ENCODE peak calls at places on chromosomes 4 and X, in eight cellular contexts. K, C, X, N, Y, V, A and T are unnamed samples.

GRCh38 chr4:134365852-134366251 is 164.3 kb upstream of the PABPC4L start:
- DNase-seq in V (no peak), C (no peak), Y (no peak), X (no peak), N (no peak), A (peak), K (no peak), T (no peak)

GRCh38 chr4:173121044-173121685 is 47.4 kb upstream of the GALNT7 start:
- DNase-seq in C (no peak), N (peak), K (peak), X (no peak), V (no peak), Y (no peak), A (peak), T (no peak)

GRCh38 chr4:76624271-76624681 is 189.2 kb downstream of the SHROOM3 start:
- DNase-seq in A (peak), Y (no peak), X (no peak), V (no peak), K (no peak), N (no peak), C (no peak), T (no peak)

GRCh38 chrX:74458738-74459137 is 37.4 kb downstream of the SLC16A2 start:
- DNase-seq in V (no peak), K (no peak), X (no peak), Y (no peak), A (peak), N (no peak), C (no peak), T (no peak)

GRCh38 chr4:168384437-168385141 is 66.0 kb upstream of the DDX60 start:
- DNase-seq in K (no peak), A (peak), C (no peak), X (no peak), N (no peak), Y (no peak), V (no peak), T (no peak)

GRCh38 chr4:25549413-25549812 is 106.2 kb upstream of the SLC34A2 start:
- DNase-seq in V (no peak), K (no peak), Y (no peak), A (no peak), X (no peak), N (no peak), C (no peak), T (no peak)

GRCh38 chrX:152989292-152989658 is 4.6 kb downstream of the PNMA5 start:
- DNase-seq in X (no peak), K (no peak), A (peak), V (no peak), C (no peak), Y (no peak), N (no peak), T (peak)

GRCh38 chrX:83319023-83319422 is 189.1 kb upstream of the POU3F4 start:
- DNase-seq in X (no peak), V (no peak), C (no peak), K (no peak), N (no peak), Y (no peak), A (no peak), T (no peak)

GRCh38 chrX:134171661-134172587 is 65.1 kb upstream of the CCDC160 start:
- DNase-seq in Y (peak), X (peak), K (no peak), A (no peak), V (peak), N (no peak), C (peak), T (peak)

GRCh38 chr4:29459926-29460325 is 1260.2 kb upstream of the PCDH7 start:
- DNase-seq in Y (no peak), C (no peak), A (peak), X (no peak), K (no peak), N (no peak), V (no peak), T (no peak)

GRCh38 chrX:116238866-116239265 is 68.3 kb downstream of the AGTR2 start:
- DNase-seq in Y (no peak), C (no peak), X (no peak), A (no peak), V (no peak), K (no peak), N (no peak), T (no peak)

GRCh38 chr4:86376850-86377249 is 17.0 kb upstream of the MAPK10 start:
- DNase-seq in C (no peak), N (no peak), K (no peak), X (no peak), V (no peak), A (peak), Y (no peak), T (no peak)

GRCh38 chrX:54087661-54088060 is 43.4 kb upstream of the PHF8 start:
- DNase-seq in K (no peak), X (no peak), N (no peak), C (no peak), V (no peak), A (no peak), Y (no peak), T (no peak)

GRCh38 chr4:32140636-32141035 is 1420.5 kb downstream of the PCDH7 start:
- DNase-seq in V (no peak), A (peak), Y (no peak), N (no peak), X (no peak), C (no peak), K (no peak), T (no peak)

GRCh38 chrX:119266364-119266995 is 30.4 kb downstream of the PGRMC1 start:
- DNase-seq in V (peak), K (peak), Y (peak), N (peak), A (peak), C (no peak), X (no peak), T (peak)

GRCh38 chr4:98518555-98519267 is 139.7 kb downstream of the TSPAN5 start:
- DNase-seq in Y (no peak), N (peak), A (no peak), V (peak), K (peak), C (peak), X (no peak), T (peak)

GRCh38 chrX:38859602-38860001 is 58.3 kb downstream of the MID1IP1 start:
- DNase-seq in K (no peak), A (peak), Y (no peak), C (no peak), X (no peak), N (no peak), V (no peak), T (no peak)

GRCh38 chr4:40199999-40200880 is 3.4 kb downstream of the RHOH start:
- DNase-seq in K (peak), X (no peak), A (peak), C (peak), V (peak), N (peak), Y (peak), T (no peak)

GRCh38 chr4:185711764-185712163 is 100.2 kb downstream of the SORBS2 start:
- DNase-seq in C (no peak), A (peak), N (no peak), Y (no peak), V (no peak), K (no peak), X (no peak), T (no peak)

GRCh38 chr4:76238701-76239100 is 12.8 kb upstream of the FAM47E start:
- DNase-seq in K (no peak), Y (no peak), A (no peak), X (no peak), V (no peak), N (no peak), C (no peak), T (no peak)

GRCh38 chrX:16320765-16321355 is 153.6 kb downstream of the MAGEB17 start:
- DNase-seq in C (no peak), V (no peak), X (peak), Y (no peak), A (peak), K (no peak), N (no peak), T (no peak)

GRCh38 chrX:21056636-21057035 is 317.6 kb upstream of the CNKSR2 start:
- DNase-seq in V (no peak), C (no peak), A (no peak), Y (no peak), K (no peak), N (no peak), X (no peak), T (no peak)

GRCh38 chr4:56958111-56958517 is 19.3 kb downstream of the NOA1 start:
- DNase-seq in V (no peak), X (peak), Y (no peak), C (no peak), A (peak), N (no peak), K (no peak), T (no peak)

GRCh38 chr4:183747931-183748664 is 89.0 kb downstream of the TRAPPC11 start:
- DNase-seq in C (no peak), A (peak), N (no peak), V (no peak), Y (no peak), K (no peak), X (no peak), T (no peak)

GRCh38 chrX:110310000-110310790 is 7.7 kb downstream of the AMMECR1 start:
- DNase-seq in X (no peak), Y (no peak), A (no peak), V (no peak), N (no peak), C (no peak), K (no peak), T (no peak)

GRCh38 chr4:23333946-23334878 is 555.6 kb downstream of the PPARGC1A start:
- DNase-seq in N (peak), K (peak), A (peak), V (peak), X (peak), C (no peak), Y (no peak), T (no peak)

GRCh38 chrX:130378008-130378669 is 7.3 kb downstream of the GPR119 start:
- DNase-seq in N (no peak), Y (no peak), C (no peak), V (no peak), K (no peak), X (no peak), A (no peak), T (no peak)

GRCh38 chrX:63657821-63658220 is 127.2 kb downstream of the ARHGEF9 start:
- DNase-seq in A (peak), Y (no peak), C (no peak), K (no peak), N (no peak), V (no peak), X (peak), T (no peak)

GRCh38 chrX:53412441-53412840 is 10.0 kb downstream of the SMC1A start:
- DNase-seq in X (no peak), A (no peak), N (no peak), C (no peak), Y (no peak), K (no peak), V (no peak), T (no peak)

GRCh38 chr4:55159851-55160250 is 34.5 kb upstream of the KDR start:
- DNase-seq in V (no peak), Y (no peak), X (no peak), A (no peak), N (no peak), K (no peak), C (no peak), T (no peak)

GRCh38 chr4:140367738-140368137 is 5.7 kb upstream of the SCOC start:
- DNase-seq in C (no peak), K (no peak), Y (no peak), A (peak), X (no peak), N (no peak), V (no peak), T (no peak)

GRCh38 chr4:85747871-85748491 is 273.0 kb downstream of the ARHGAP24 start:
- DNase-seq in N (peak), V (peak), X (peak), A (peak), Y (no peak), C (peak), K (peak), T (peak)

GRCh38 chr4:119131160-119131559 is 4.5 kb upstream of the MYOZ2 start:
- DNase-seq in C (no peak), A (no peak), K (no peak), V (no peak), X (no peak), N (no peak), Y (no peak), T (no peak)

GRCh38 chrX:93580634-93581033 is 92.7 kb downstream of the NAP1L3 start:
- DNase-seq in C (no peak), K (no peak), Y (no peak), A (no peak), X (no peak), V (no peak), N (no peak), T (no peak)

GRCh38 chrX:45506149-45506768 is 305.6 kb upstream of the DIPK2B start:
- DNase-seq in A (no peak), V (no peak), X (no peak), Y (no peak), N (no peak), K (no peak), C (no peak), T (no peak)

GRCh38 chrX:14963447-14964236 is 90.4 kb downstream of the MOSPD2 start:
- DNase-seq in A (peak), K (no peak), Y (no peak), X (no peak), C (no peak), V (no peak), N (no peak), T (no peak)

GRCh38 chr4:59945277-59945676 is 1254.8 kb upstream of the ADGRL3 start:
- DNase-seq in N (no peak), X (no peak), A (no peak), C (no peak), Y (no peak), V (no peak), K (no peak), T (no peak)

GRCh38 chrX:130120746-130121504 is 10.6 kb upstream of the ELF4 start:
- DNase-seq in V (peak), K (peak), A (peak), C (peak), Y (peak), N (peak), X (peak), T (peak)